ENCODE peak calls at places on chromosomes 4 and X, in eight cellular contexts. X is heart left ventricle, V is ovary, F is mammary epithelial cell, R is lower lobe of right lung, S is IMR-90, Y is neural progenitor cell, M is sigmoid colon. C is an unnamed sample.

GRCh38 chrX:132483523-132483922 is 5.3 kb downstream of the MBNL3 start:
- DNase-seq in X (no peak), V (no peak), F (no peak), R (no peak), S (no peak), Y (no peak), M (no peak), C (no peak)

GRCh38 chr4:87152310-87153061 is 67.9 kb downstream of the KLHL8 start:
- DNase-seq in X (no peak), V (no peak), F (no peak), R (no peak), S (no peak), Y (peak), M (no peak), C (no peak)

GRCh38 chr4:7564242-7564641 is 129.5 kb upstream of the PSAPL1 start:
- DNase-seq in X (no peak), V (no peak), F (no peak), R (no peak), S (no peak), Y (no peak), M (no peak), C (no peak)

GRCh38 chrX:102840871-102841705 is 96.0 kb upstream of the RAB40AL start:
- DNase-seq in X (no peak), V (no peak), F (peak), R (no peak), S (peak), Y (peak), M (no peak), C (no peak)

GRCh38 chr4:109094061-109094460 is 208.4 kb downstream of the COL25A1 start:
- DNase-seq in X (no peak), V (no peak), F (no peak), R (no peak), S (no peak), Y (no peak), M (no peak), C (no peak)

GRCh38 chrX:68112321-68112720 is 321.0 kb downstream of the OPHN1 start:
- DNase-seq in X (no peak), V (no peak), F (peak), R (no peak), S (peak), Y (peak), M (no peak), C (no peak)

GRCh38 chr4:155591784-155592567 is 74.7 kb upstream of the GUCY1A1 start:
- DNase-seq in X (no peak), V (no peak), F (no peak), R (no peak), S (no peak), Y (no peak), M (no peak), C (no peak)

GRCh38 chrX:26722666-26723428 is 506.9 kb downstream of the MAGEB5 start:
- DNase-seq in X (no peak), V (no peak), F (no peak), R (no peak), S (no peak), Y (no peak), M (no peak), C (peak)

GRCh38 chr4:7281316-7282093 is 89.2 kb downstream of the SORCS2 start:
- DNase-seq in X (no peak), V (no peak), F (no peak), R (no peak), S (peak), Y (no peak), M (no peak), C (no peak)

GRCh38 chr4:144648042-144648441 is 2.1 kb downstream of the HHIP start:
- DNase-seq in X (no peak), V (no peak), F (no peak), R (no peak), S (no peak), Y (peak), M (no peak), C (no peak)

GRCh38 chr4:30461218-30461617 is 259.0 kb upstream of the PCDH7 start:
- DNase-seq in X (no peak), V (no peak), F (no peak), R (no peak), S (no peak), Y (peak), M (no peak), C (no peak)

GRCh38 chrX:14409341-14409740 is 120.0 kb upstream of the GLRA2 start:
- DNase-seq in X (no peak), V (no peak), F (peak), R (no peak), S (no peak), Y (no peak), M (no peak), C (no peak)

GRCh38 chr4:108113229-108113628 is 55.5 kb downstream of the LEF1 start:
- DNase-seq in X (no peak), V (no peak), F (no peak), R (no peak), S (no peak), Y (no peak), M (no peak), C (no peak)

GRCh38 chr4:87465739-87466366 is 43.5 kb downstream of the NUDT9 start:
- DNase-seq in X (no peak), V (no peak), F (peak), R (no peak), S (peak), Y (peak), M (no peak), C (no peak)

GRCh38 chr4:155787113-155787710 is 28.4 kb downstream of the GUCY1B1 start:
- DNase-seq in X (no peak), V (no peak), F (peak), R (no peak), S (peak), Y (peak), M (no peak), C (no peak)

GRCh38 chrX:101257448-101258259 is 33.5 kb downstream of the TAF7L start:
- DNase-seq in X (no peak), V (no peak), F (no peak), R (no peak), S (peak), Y (no peak), M (no peak), C (no peak)

GRCh38 chr4:5553801-5554200 is 154.6 kb downstream of the EVC2 start:
- DNase-seq in X (no peak), V (no peak), F (no peak), R (no peak), S (no peak), Y (no peak), M (no peak), C (no peak)

GRCh38 chrX:34917146-34917545 is 25.4 kb upstream of the FAM47B start:
- DNase-seq in X (no peak), V (no peak), F (no peak), R (no peak), S (peak), Y (no peak), M (no peak), C (no peak)

GRCh38 chrX:119833905-119834304 is 18.9 kb downstream of the UPF3B start:
- DNase-seq in X (no peak), V (no peak), F (no peak), R (no peak), S (no peak), Y (no peak), M (no peak), C (no peak)

GRCh38 chr4:182576609-182577289 is 333.5 kb downstream of the TENM3 start:
- DNase-seq in X (no peak), V (no peak), F (no peak), R (no peak), S (peak), Y (peak), M (no peak), C (no peak)

GRCh38 chr4:157791236-157791635 is 381.6 kb downstream of the GASK1B start:
- DNase-seq in X (no peak), V (no peak), F (no peak), R (no peak), S (no peak), Y (no peak), M (no peak), C (no peak)

GRCh38 chr4:110629780-110630500 is 7.1 kb upstream of the PITX2 start:
- DNase-seq in X (no peak), V (no peak), F (no peak), R (no peak), S (no peak), Y (no peak), M (no peak), C (no peak)

GRCh38 chrX:150533863-150534262 is 34.6 kb upstream of the MTM1 start:
- DNase-seq in X (no peak), V (no peak), F (peak), R (no peak), S (no peak), Y (no peak), M (no peak), C (no peak)

GRCh38 chrX:1281511-1281910 is 12.9 kb downstream of the CSF2RA start:
- DNase-seq in X (no peak), V (no peak), F (peak), R (no peak), S (peak), Y (no peak), M (no peak), C (no peak)

GRCh38 chr4:148238797-148239196 is 203.4 kb downstream of the NR3C2 start:
- DNase-seq in X (no peak), V (no peak), F (no peak), R (no peak), S (no peak), Y (no peak), M (no peak), C (no peak)

GRCh38 chr4:104870495-104871228 is 276.0 kb upstream of the TET2 start:
- DNase-seq in X (no peak), V (no peak), F (peak), R (no peak), S (no peak), Y (no peak), M (no peak), C (no peak)

GRCh38 chr4:27123050-27123768 is 262.6 kb downstream of the STIM2 start:
- DNase-seq in X (no peak), V (no peak), F (peak), R (no peak), S (no peak), Y (peak), M (no peak), C (no peak)

GRCh38 chr4:17063870-17064269 is 165.4 kb upstream of the LDB2 start:
- DNase-seq in X (no peak), V (no peak), F (no peak), R (no peak), S (peak), Y (no peak), M (no peak), C (no peak)

GRCh38 chr4:5459236-5459635 is 249.1 kb downstream of the EVC2 start:
- DNase-seq in X (no peak), V (no peak), F (no peak), R (no peak), S (no peak), Y (no peak), M (no peak), C (no peak)

GRCh38 chrX:136708348-136708747 is 60.4 kb downstream of the CD40LG start:
- DNase-seq in X (no peak), V (no peak), F (no peak), R (no peak), S (peak), Y (peak), M (no peak), C (no peak)

GRCh38 chr4:39441593-39441992 is 17.1 kb downstream of the RPL9 start:
- DNase-seq in X (no peak), V (no peak), F (no peak), R (no peak), S (no peak), Y (no peak), M (no peak), C (no peak)

GRCh38 chr4:39433878-39434492 is 24.7 kb downstream of the RPL9 start:
- DNase-seq in X (no peak), V (no peak), F (no peak), R (no peak), S (no peak), Y (no peak), M (no peak), C (no peak)

DNA sequence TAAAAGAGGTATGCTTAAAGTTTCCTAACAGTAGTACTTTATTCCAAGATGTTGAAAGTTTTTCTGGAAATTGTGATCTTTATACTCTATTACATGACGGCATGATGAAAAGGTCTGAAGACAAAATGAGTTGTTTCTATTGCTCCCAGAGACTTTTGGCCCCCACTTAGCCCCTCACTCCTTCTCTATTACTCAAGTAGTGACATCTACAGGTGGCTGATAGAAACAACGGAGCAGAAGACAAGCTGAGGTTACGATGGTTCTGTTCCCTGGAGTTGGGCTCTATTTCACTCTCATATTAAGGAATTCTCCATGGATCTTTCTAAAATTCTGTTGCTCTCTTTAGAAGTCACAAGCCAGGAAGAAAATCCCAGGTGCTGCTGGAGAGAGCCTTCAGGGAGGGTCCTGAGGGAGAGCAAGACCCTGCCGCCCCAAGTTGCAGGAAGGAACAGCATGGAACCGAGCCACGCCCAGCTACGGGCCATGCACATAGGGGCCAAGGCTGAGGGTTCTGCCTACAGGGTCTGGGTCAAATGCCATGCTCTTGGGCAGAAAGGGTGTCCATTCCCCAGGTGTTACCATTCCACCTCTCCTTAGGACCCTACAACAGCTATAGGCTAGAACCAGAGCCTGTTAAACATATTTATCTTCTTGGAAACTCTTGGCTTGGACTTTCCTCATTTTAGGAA is 22.7 kb downstream of the RPL9 start:
- DNase-seq in X (no peak), V (no peak), F (no peak), R (no peak), S (no peak), Y (no peak), M (no peak), C (no peak)
- TF ChIP-seq CTCF in X (no peak), V (no peak), F (peak), R (peak), S (peak), Y (peak), M (no peak), C (no peak)

GRCh38 chr4:4260185-4260751 is 12.2 kb upstream of the TMEM128 start:
- DNase-seq in X (no peak), V (no peak), F (peak), R (no peak), S (peak), Y (no peak), M (no peak), C (no peak)
- TF ChIP-seq CTCF in X (no peak), V (no peak), F (peak), R (peak), S (peak), Y (peak), M (no peak), C (peak)

DNA sequence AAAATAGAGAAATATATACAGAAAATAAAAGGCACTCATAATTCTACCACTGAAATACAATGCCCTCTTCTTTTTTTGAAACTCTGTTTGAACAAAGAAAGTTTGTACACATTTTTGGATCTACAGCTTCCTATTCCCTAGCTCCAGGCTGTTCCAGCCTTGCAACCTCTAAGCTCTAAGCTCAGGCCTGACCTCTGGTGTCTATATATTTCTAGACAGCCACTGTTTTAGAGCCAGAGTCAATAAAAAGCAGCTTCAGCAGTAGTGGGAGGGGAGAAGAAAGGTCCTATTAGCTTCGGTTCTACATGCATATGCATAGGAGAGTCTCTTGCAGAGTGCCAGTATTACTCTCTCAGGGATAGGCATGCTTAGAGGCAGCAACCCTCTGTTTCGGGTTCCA is 39.7 kb downstream of the CLDN2 start:
- DNase-seq in X (no peak), V (no peak), F (peak), R (no peak), S (peak), Y (peak), M (no peak), C (no peak)
- TF ChIP-seq CTCF in X (no peak), V (no peak), F (peak), R (no peak), S (peak), Y (peak), M (no peak), C (no peak)

DNA sequence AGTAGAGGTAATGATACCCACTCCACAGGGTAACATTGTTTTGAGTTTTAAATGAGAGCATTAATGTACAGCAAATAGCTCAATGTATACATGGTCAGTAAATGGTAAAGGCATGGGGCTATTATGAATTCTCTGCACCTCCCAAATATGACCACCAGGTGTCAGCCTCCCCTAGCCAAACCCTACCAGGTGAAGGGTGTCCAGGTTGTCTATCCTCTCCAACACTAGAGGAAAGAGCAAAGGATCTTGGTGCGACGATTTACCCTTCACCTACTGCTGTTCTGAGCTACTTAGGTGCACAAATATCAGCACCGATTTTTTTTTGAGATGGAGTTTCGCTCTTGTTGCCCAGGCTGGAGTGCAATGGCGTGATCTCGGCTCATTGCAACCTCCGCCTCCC is 26.5 kb upstream of the XIAP start:
- DNase-seq in X (no peak), V (no peak), F (peak), R (no peak), S (peak), Y (peak), M (peak), C (no peak)
- TF ChIP-seq CTCF in X (peak), V (peak), F (peak), R (peak), S (peak), Y (peak), M (peak), C (peak)

DNA sequence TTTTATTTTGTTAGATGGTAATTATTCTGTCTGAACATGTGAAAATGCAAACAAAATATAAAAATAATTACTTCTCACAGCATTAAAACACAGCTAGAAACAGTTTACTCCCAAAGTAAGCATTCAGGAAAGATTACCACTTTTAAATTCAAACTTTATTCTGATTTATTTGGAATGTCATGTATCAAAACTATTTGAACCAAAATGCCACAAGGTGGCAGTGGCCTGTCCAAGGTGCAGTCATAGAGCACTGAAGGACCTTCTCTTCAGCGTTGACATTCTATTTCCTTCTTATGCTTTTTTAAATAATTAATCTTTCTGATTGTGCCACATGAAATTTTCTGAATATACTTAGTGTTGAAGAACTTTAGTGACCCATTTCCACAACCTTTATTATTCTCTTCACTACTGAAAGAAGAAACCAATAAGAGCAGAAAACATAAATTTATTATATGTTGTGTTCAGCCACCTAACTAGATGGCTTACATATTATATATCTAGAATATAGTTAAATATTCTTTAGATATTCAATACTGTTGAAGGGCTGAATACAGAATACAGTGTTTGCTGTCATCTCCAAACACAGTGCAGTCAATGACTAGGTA is 283.6 kb downstream of the CFAP299 start:
- DNase-seq in X (no peak), V (no peak), F (peak), R (no peak), S (no peak), Y (peak), M (no peak), C (no peak)
- TF ChIP-seq CTCF in X (no peak), V (no peak), F (peak), R (no peak), S (no peak), Y (peak), M (no peak), C (no peak)

GRCh38 chrX:111264397-111264796 is 5.9 kb downstream of the CAPN6 start:
- DNase-seq in X (no peak), V (no peak), F (no peak), R (no peak), S (no peak), Y (no peak), M (no peak), C (no peak)
- TF ChIP-seq CTCF in X (no peak), V (no peak), F (no peak), R (no peak), S (no peak), Y (peak), M (no peak), C (no peak)

GRCh38 chr4:62709618-62710252 is 1509.6 kb downstream of the ADGRL3 start:
- DNase-seq in X (no peak), V (no peak), F (peak), R (no peak), S (peak), Y (peak), M (no peak), C (no peak)
- TF ChIP-seq CTCF in X (peak), V (no peak), F (peak), R (peak), S (peak), Y (peak), M (peak), C (peak)

C was measured in spleen.